ENCODE peak calls at places on chromosomes 3 and 15, in five cellular contexts. M is A549, E is body of pancreas, V is H1, G is esophagus squamous epithelium. L is an unnamed sample.

GRCh38 chr3:104687362-104687761 is 679.3 kb upstream of the ALCAM start:
- DNase-seq in E (no peak), V (no peak), G (no peak), M (no peak), L (no peak)

GRCh38 chr3:45545476-45545875 is 49.1 kb upstream of the LIMD1 start:
- DNase-seq in E (no peak), V (no peak), G (no peak), M (no peak), L (no peak)

GRCh38 chr3:132753946-132754345 is 31.7 kb upstream of the NPHP3 start:
- DNase-seq in V (no peak), E (no peak), M (no peak), G (no peak), L (no peak)

GRCh38 chr3:112464264-112464663 is 35.0 kb downstream of the BTLA start:
- DNase-seq in M (no peak), G (no peak), E (no peak), V (no peak), L (no peak)

GRCh38 chr15:100775581-100776185 is 103.9 kb upstream of the ALDH1A3 start:
- DNase-seq in E (no peak), V (no peak), G (no peak), M (no peak), L (peak; percentile 25)

GRCh38 chr15:98120561-98120960 is 160.1 kb downstream of the ARRDC4 start:
- DNase-seq in V (no peak), M (no peak), G (no peak), E (no peak), L (no peak)

GRCh38 chr3:155701882-155702465 is 42.9 kb downstream of the PLCH1 start:
- DNase-seq in M (peak; percentile 36), E (no peak), V (no peak), G (no peak), L (no peak)

GRCh38 chr15:92907880-92908279 is 7.8 kb downstream of the CHD2 start:
- DNase-seq in V (no peak), E (no peak), M (no peak), G (no peak), L (no peak)

GRCh38 chr3:115512565-115513410 is 110.5 kb upstream of the GAP43 start:
- DNase-seq in M (peak; percentile 13), E (peak; percentile 58), G (no peak), V (no peak), L (no peak)

GRCh38 chr3:79236488-79236887 is 531.3 kb downstream of the ROBO1 start:
- DNase-seq in G (no peak), V (no peak), E (no peak), M (no peak), L (no peak)

GRCh38 chr3:189809583-189809982 is 178.4 kb downstream of the TP63 start:
- DNase-seq in M (no peak), G (no peak), V (no peak), E (no peak), L (no peak)

GRCh38 chr3:128167973-128168674 is 14.8 kb downstream of the EEFSEC start:
- DNase-seq in V (no peak), E (no peak), G (no peak), M (no peak), L (no peak)

GRCh38 chr3:141710888-141711616 is 27.0 kb upstream of the RNF7 start:
- DNase-seq in E (no peak), G (no peak), V (no peak), M (no peak), L (no peak)

GRCh38 chr15:38991126-38991525 is 426.5 kb upstream of the RASGRP1 start:
- DNase-seq in M (no peak), E (no peak), V (no peak), G (no peak), L (no peak)
- TF ChIP-seq CTCF in M (peak; percentile 27), E (peak; percentile 19), V (no peak), G (peak; percentile 29), L (peak; percentile 20)

GRCh38 chr15:67174864-67175573 is 79.4 kb downstream of the AAGAB start:
- DNase-seq in E (no peak), V (no peak), M (peak; percentile 94), G (no peak), L (peak; percentile 80)

GRCh38 chr15:67173015-67173414 is 81.4 kb downstream of the AAGAB start:
- DNase-seq in M (no peak), G (no peak), V (no peak), E (no peak), L (peak; percentile 37)

GRCh38 chr15:67173786-67174185 is 80.7 kb downstream of the AAGAB start:
- DNase-seq in E (no peak), V (no peak), G (no peak), M (no peak), L (no peak)

GRCh38 chr15:67175643-67176071 is 78.8 kb downstream of the AAGAB start:
- DNase-seq in V (no peak), G (no peak), M (no peak), E (no peak), L (peak; percentile 36)

GRCh38 chr15:67174446-67174845 is 80.0 kb downstream of the AAGAB start:
- DNase-seq in V (no peak), E (no peak), G (no peak), M (no peak), L (peak; percentile 47)
- H3K4me1 ChIP-seq in V (peaks cover 10% of the 10 kb centered on the region), E (peaks cover 15% of the 10 kb centered on the region), G (peaks cover 54% of the 10 kb centered on the region), M (peaks cover 94% of the 10 kb centered on the region), L (peaks cover 14% of the 10 kb centered on the region)

DNA sequence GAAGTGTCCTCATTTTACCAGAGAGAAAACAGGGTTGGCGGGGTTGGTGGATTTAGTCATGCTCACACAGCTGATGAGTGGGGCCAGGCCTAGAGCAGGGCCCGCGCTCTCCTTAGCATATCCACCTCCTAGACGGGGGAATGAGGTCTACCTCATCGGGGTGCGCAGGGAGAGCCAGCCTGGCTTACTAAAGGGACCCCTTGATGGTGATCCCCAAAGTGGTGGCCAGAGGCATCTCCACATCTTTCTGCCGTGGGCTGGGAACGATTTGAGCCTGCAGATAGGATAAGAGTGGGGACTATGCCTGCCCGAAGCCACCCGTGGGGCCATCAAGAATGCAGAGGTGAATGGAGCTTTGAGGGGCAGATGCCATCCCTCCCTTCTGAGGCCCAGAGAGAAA is 69.4 kb downstream of the UMPS start:
- DNase-seq in E (no peak), M (no peak), V (no peak), G (no peak), L (no peak)
- TF ChIP-seq POLR2A in E (no peak), M (no peak), V (no peak), G (no peak), L (no peak)

DNA sequence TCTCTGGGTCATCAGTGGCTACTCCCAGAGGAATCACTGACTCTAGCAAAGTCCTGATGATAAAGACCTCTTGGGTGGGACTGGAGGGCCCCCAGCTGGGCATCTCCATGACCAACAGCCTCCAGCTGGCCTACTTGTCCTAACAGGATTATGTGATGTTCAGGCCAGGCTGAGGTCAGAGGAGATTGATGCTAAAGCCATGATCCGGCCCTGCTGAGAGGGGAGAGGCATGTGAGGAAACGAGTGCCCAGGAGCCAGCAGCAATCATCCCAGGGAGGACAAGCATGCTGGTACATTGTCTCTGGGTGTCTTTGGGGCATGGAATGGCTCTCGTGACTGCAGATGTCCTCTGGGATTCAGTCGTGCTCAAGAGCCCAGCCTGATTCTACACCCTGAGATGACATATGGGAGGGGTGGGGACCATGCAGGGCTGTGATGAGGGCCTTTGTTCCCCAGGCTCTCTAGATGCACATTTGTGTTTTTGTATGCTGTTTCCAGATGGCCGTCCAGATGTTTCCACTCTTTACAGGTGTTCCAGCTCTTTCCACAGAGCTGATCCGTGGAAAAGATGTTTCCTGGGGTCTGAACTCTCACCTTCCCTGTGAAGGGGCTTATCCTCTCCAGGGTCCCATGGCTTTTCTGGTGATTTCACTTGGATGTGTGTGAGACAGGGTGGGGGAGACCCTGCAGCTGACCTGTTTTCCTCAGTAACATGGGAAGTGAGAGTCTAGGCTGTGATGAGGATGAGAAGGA is 20.2 kb downstream of the SLC24A1 start:
- DNase-seq in V (no peak), M (no peak), E (no peak), G (no peak), L (no peak)
- TF ChIP-seq CTCF in V (no peak), M (no peak), E (no peak), G (no peak), L (no peak)

GRCh38 chr15:66374179-66374578 is 12.5 kb upstream of the MAP2K1 start:
- DNase-seq in E (no peak), G (no peak), M (no peak), V (no peak), L (no peak)

GRCh38 chr15:66364944-66365343 is 8.5 kb upstream of the TIPIN start:
- DNase-seq in E (no peak), V (no peak), M (no peak), G (no peak), L (no peak)

DNA sequence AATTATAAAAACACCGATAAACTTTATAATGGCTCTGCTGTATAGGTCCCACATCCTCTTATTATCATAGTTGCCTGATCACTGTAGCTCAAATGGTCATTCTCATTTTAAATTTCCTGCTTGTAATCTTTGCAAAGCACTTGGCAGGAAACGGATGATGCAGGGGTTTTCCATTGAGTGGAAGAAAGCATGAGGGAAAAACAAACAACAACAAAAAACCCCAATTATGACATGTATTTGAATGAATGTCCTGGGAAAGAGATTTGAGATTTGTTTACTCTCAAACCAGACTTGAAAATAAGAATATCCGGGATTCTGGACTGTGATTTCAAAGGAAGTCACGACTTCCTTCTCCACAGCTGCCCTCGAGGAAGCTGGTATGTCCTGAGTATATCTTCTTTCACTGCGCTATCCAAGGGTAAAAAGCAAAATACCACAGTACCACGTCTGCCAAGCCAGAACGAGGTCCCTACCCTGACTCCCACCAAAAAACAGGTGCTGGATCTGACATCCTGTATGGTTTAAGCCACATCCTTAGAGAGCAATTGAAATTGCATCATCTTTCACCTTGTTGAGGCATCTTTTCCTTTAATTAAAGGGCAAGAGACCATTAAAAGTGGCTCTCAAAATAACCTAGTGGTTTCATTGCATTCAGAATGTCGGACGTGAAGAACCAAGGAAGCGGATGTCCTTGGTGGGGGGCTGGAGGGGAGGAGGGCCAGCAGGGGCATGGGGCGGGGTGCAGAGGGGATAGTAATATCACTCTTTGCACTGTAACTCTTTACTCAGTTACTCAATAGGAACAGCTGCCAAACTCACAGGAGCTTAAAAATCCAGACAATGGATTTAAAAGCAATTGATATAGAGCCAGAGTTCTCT is 13.5 kb upstream of the TIPIN start:
- DNase-seq in M (peak; percentile 75), E (no peak), G (no peak), V (no peak), L (no peak)
- H3K4me1 ChIP-seq in M (peaks cover 17% of the 10 kb centered on the region), E (peaks cover 9% of the 10 kb centered on the region), G (peaks cover 12% of the 10 kb centered on the region), V (no peaks in the 10 kb centered on the region), L (no peaks in the 10 kb centered on the region)

GRCh38 chr3:153925826-153926514 is 195.2 kb upstream of the ARHGEF26 start:
- DNase-seq in E (no peak), V (no peak), M (no peak), G (no peak), L (no peak)

DNA sequence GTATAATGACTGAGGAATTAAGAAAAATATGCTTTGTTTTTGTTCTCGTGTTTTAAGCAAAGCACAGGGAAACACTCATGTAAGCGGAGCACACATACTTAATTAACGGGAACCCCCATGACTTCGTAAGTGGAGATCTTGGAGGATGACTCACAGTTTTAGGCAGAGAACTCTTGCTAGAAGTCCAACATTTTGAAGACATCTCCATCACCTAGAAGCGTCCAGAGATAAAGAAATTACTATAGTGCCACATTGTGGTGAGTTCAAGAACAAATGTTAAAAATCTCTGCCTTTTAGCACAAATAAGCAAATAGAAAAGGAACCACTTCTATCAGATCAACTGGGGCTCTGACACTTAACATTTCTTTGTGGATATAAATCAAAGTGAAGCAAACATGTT is 194.1 kb upstream of the ARHGEF26 start:
- DNase-seq in V (no peak), G (no peak), E (no peak), M (no peak), L (no peak)
- TF ChIP-seq POLR2A in V (no peak), G (no peak), E (no peak), M (no peak), L (no peak)

L was measured in Peyer's patch.